ENCODE peak calls at places on chromosomes 12 and 14, in four cellular contexts. H is Peyer's patch, R is MV-4-11, Q is amygdala. L is an unnamed sample.

GRCh38 chr12:94172973-94173372 is 24.6 kb downstream of the PLXNC1 start:
- DNase-seq in H (no peak), R (peak), Q (no peak), L (no peak)

GRCh38 chr12:80195143-80195726 is 95.9 kb downstream of the OTOGL start:
- DNase-seq in H (no peak), R (no peak), Q (no peak), L (peak)

GRCh38 chr12:46071335-46071734 is 81.0 kb upstream of the SCAF11 start:
- DNase-seq in H (no peak), R (no peak), Q (no peak), L (no peak)

GRCh38 chr12:2666411-2666810 is 128.4 kb upstream of the FKBP4 start:
- DNase-seq in H (no peak), R (no peak), Q (no peak), L (no peak)

GRCh38 chr12:42172811-42173210 is 28.1 kb upstream of the GXYLT1 start:
- DNase-seq in H (no peak), R (peak), Q (no peak), L (no peak)

GRCh38 chr12:66329941-66330340 is 27.6 kb downstream of the HELB start:
- DNase-seq in H (no peak), R (no peak), Q (no peak), L (no peak)

GRCh38 chr14:104784846-104785707 is 10.5 kb downstream of the AKT1 start:
- DNase-seq in H (no peak), R (no peak), Q (no peak), L (no peak)

GRCh38 chr12:23895792-23896218 is 53.7 kb downstream of the SOX5 start:
- DNase-seq in H (no peak), R (no peak), Q (peak), L (no peak)

GRCh38 chr14:36702484-36702883 is 40.8 kb downstream of the PAX9 start:
- DNase-seq in H (no peak), R (no peak), Q (no peak), L (no peak)

GRCh38 chr12:1848146-1848545 is 27.8 kb downstream of the LRTM2 start:
- DNase-seq in H (no peak), R (no peak), Q (no peak), L (no peak)

L was measured in erythroblast.